ENCODE peak calls at places on chromosomes 11 and 22, in eight cellular contexts. S is MG63; F is stimulated activated CD8-positive, alpha-beta memory T cell treated with anti-CD3 and anti-CD28 coated beads, Interleukin-15, amount 100 ng/mL, for 1 hour; Z is ovary; A is GM13977; I is DMS79 treated with DMSO at 0.1 percent for 48 hours; E is NCI-H446; W is SK-N-DZ. T is an unnamed sample.
A peak's percentile ranks its signal among the peaks of the same experiment; 100 is the strongest.

GRCh38 chr11:57515332-57516060 is at the start of gene SLC43A1:
- DNase-seq in S (peak; percentile 40), F (no peak), Z (peak; percentile 71), A (peak; percentile 70), I (peak; percentile 15), E (peak; percentile 19), W (peak; percentile 47), T (peak; percentile 28)

GRCh38 chr22:30143265-30143664 is 63.0 kb downstream of the HORMAD2 start:
- DNase-seq in S (no peak), F (no peak), Z (no peak), A (no peak), I (no peak), E (no peak), W (no peak), T (no peak)

GRCh38 chr22:47278655-47279054 is 516.2 kb downstream of the TBC1D22A start:
- DNase-seq in S (no peak), F (no peak), Z (no peak), A (no peak), I (no peak), E (no peak), W (no peak), T (no peak)

GRCh38 chr22:45977003-45977395 is at the start of gene WNT7B:
- DNase-seq in S (peak; percentile 50), F (no peak), Z (no peak), A (no peak), I (peak; percentile 27), E (no peak), W (no peak), T (peak; percentile 37)

GRCh38 chr11:117072517-117073218 is 25.6 kb downstream of the SIK3 start:
- DNase-seq in S (peak; percentile 17), F (no peak), Z (no peak), A (no peak), I (peak; percentile 43), E (no peak), W (no peak), T (no peak)

GRCh38 chr11:100004541-100004940 is 682.5 kb upstream of the ARHGAP42 start:
- DNase-seq in S (no peak), F (no peak), Z (no peak), A (no peak), I (no peak), E (no peak), W (no peak), T (no peak)

GRCh38 chr11:12797996-12798395 is 123.8 kb downstream of the TEAD1 start:
- DNase-seq in S (no peak), F (no peak), Z (no peak), A (no peak), I (no peak), E (no peak), W (no peak), T (no peak)

GRCh38 chr11:1546536-1547466 is 25.3 kb downstream of the DUSP8 start:
- DNase-seq in S (peak; percentile 50), F (no peak), Z (no peak), A (peak; percentile 90), I (peak; percentile 21), E (no peak), W (peak; percentile 38), T (peak; percentile 33)

GRCh38 chr11:47270331-47271271 is 668 bp downstream of the MADD start:
- DNase-seq in S (peak; percentile 16), F (no peak), Z (no peak), A (peak; percentile 43), I (peak; percentile 65), E (no peak), W (peak; percentile 57), T (peak; percentile 26)

GRCh38 chr11:102451041-102451692 is 1.4 kb downstream of the TMEM123 start:
- DNase-seq in S (no peak), F (no peak), Z (no peak), A (no peak), I (no peak), E (no peak), W (no peak), T (no peak)

GRCh38 chr22:45271667-45272188 is 13.0 kb upstream of the UPK3A start:
- DNase-seq in S (no peak), F (no peak), Z (no peak), A (no peak), I (peak; percentile 4), E (no peak), W (no peak), T (no peak)

GRCh38 chr11:117823294-117823940 is 1.1 kb downstream of the FXYD2 start:
- DNase-seq in S (no peak), F (no peak), Z (no peak), A (peak; percentile 62), I (peak; percentile 36), E (no peak), W (no peak), T (no peak)

GRCh38 chr11:23310276-23310675 is 450.0 kb upstream of the CCDC179 start:
- DNase-seq in S (no peak), F (no peak), Z (no peak), A (no peak), I (no peak), E (no peak), W (no peak), T (no peak)

GRCh38 chr22:50329236-50329635 is 2.4 kb upstream of the DENND6B start:
- DNase-seq in S (peak; percentile 58), F (no peak), Z (no peak), A (no peak), I (no peak), E (no peak), W (no peak), T (no peak)

GRCh38 chr22:45072322-45072903 is 62.6 kb upstream of the PHF21B start:
- DNase-seq in S (peak; percentile 91), F (no peak), Z (no peak), A (no peak), I (no peak), E (no peak), W (no peak), T (no peak)

GRCh38 chr22:37746366-37747089 is 49.7 kb downstream of the TRIOBP start:
- DNase-seq in S (peak; percentile 49), F (no peak), Z (no peak), A (no peak), I (no peak), E (no peak), W (peak; percentile 31), T (no peak)

GRCh38 chr11:94023856-94024255 is 2.7 kb downstream of the HEPHL1 start:
- DNase-seq in S (no peak), F (no peak), Z (no peak), A (no peak), I (no peak), E (no peak), W (no peak), T (no peak)

GRCh38 chr11:46050652-46051051 is 70.6 kb downstream of the PHF21A start:
- DNase-seq in S (no peak), F (no peak), Z (no peak), A (no peak), I (no peak), E (no peak), W (no peak), T (no peak)

GRCh38 chr22:31743871-31744270 is 6.1 kb downstream of the PRR14L start:
- DNase-seq in S (no peak), F (no peak), Z (no peak), A (no peak), I (no peak), E (no peak), W (no peak), T (no peak)

GRCh38 chr11:78313898-78314297 is 103.7 kb downstream of the GAB2 start:
- DNase-seq in S (no peak), F (no peak), Z (no peak), A (no peak), I (no peak), E (no peak), W (no peak), T (no peak)

GRCh38 chr22:44580176-44580575 is 82.1 kb upstream of the RTL6 start:
- DNase-seq in S (no peak), F (no peak), Z (peak; percentile 4), A (no peak), I (no peak), E (no peak), W (no peak), T (no peak)

GRCh38 chr22:49104434-49104833 is 723.2 kb downstream of the BRD1 start:
- DNase-seq in S (no peak), F (no peak), Z (no peak), A (no peak), I (no peak), E (no peak), W (no peak), T (no peak)

GRCh38 chr22:39108487-39108886 is 11.4 kb downstream of the APOBEC3H start:
- DNase-seq in S (no peak), F (no peak), Z (no peak), A (no peak), I (no peak), E (no peak), W (no peak), T (no peak)

GRCh38 chr11:79100093-79100704 is 340.6 kb downstream of the TENM4 start:
- DNase-seq in S (peak; percentile 30), F (no peak), Z (no peak), A (peak; percentile 81), I (no peak), E (no peak), W (peak; percentile 48), T (peak; percentile 52)

GRCh38 chr11:1338201-1339065 is 29.0 kb upstream of the TOLLIP start:
- DNase-seq in S (no peak), F (no peak), Z (no peak), A (no peak), I (no peak), E (no peak), W (no peak), T (no peak)

GRCh38 chr11:74371269-74372039 is 26.8 kb downstream of the PGM2L1 start:
- DNase-seq in S (peak; percentile 18), F (no peak), Z (no peak), A (no peak), I (peak; percentile 70), E (no peak), W (no peak), T (no peak)

GRCh38 chr11:59802639-59803176 is 7.9 kb downstream of the MRPL16 start:
- DNase-seq in S (no peak), F (peak; percentile 15), Z (peak; percentile 16), A (peak; percentile 52), I (peak; percentile 28), E (peak; percentile 62), W (peak; percentile 21), T (peak; percentile 65)

GRCh38 chr11:62139526-62140301 is 15.9 kb downstream of the INCENP start:
- DNase-seq in S (no peak), F (no peak), Z (no peak), A (no peak), I (no peak), E (no peak), W (no peak), T (no peak)

GRCh38 chr11:119361056-119361787 is 14.7 kb upstream of the MFRP start:
- DNase-seq in S (peak; percentile 93), F (no peak), Z (peak; percentile 53), A (peak; percentile 59), I (peak; percentile 98), E (no peak), W (peak; percentile 43), T (peak; percentile 30)

GRCh38 chr11:2870955-2871720 is 14.4 kb downstream of the CDKN1C start:
- DNase-seq in S (no peak), F (no peak), Z (no peak), A (no peak), I (no peak), E (no peak), W (no peak), T (no peak)

GRCh38 chr22:42996646-42997365 is 18.1 kb downstream of the PACSIN2 start:
- DNase-seq in S (no peak), F (no peak), Z (peak; percentile 39), A (no peak), I (no peak), E (no peak), W (no peak), T (no peak)

GRCh38 chr11:103959279-103959930 is 77.0 kb upstream of the DDI1 start:
- DNase-seq in S (peak; percentile 78), F (no peak), Z (no peak), A (peak; percentile 62), I (no peak), E (no peak), W (no peak), T (peak; percentile 84)

T was measured in MM.1S.